ENCODE peak calls at places on chromosomes 11 and 22, in ten cellular contexts. K, A, D, N, H, L, C, B, F and W are unnamed samples.

GRCh38 chr22:34303656-34304055 is 383.4 kb upstream of the LARGE1 start:
- DNase-seq in C (no peak), B (no peak), L (no peak), F (no peak), K (no peak), N (no peak), D (no peak), H (no peak), A (no peak), W (no peak)

GRCh38 chr11:13776134-13776815 is 107.8 kb downstream of the FAR1 start:
- DNase-seq in B (peak), C (no peak), A (no peak), N (no peak), F (no peak), K (no peak), D (no peak), H (no peak), L (peak), W (no peak)

GRCh38 chr22:50261615-50262459 is at the start of gene MAPK12:
- DNase-seq in N (no peak), A (no peak), B (no peak), C (no peak), H (peak), K (no peak), L (no peak), F (peak), D (no peak), W (peak)

GRCh38 chr22:22820076-22820475 is 67.5 kb upstream of the IGLL5 start:
- DNase-seq in B (no peak), C (no peak), N (no peak), H (no peak), F (no peak), A (no peak), K (no peak), L (no peak), D (no peak), W (no peak)

GRCh38 chr11:208177-208916 is 839 bp downstream of the RIC8A start:
- DNase-seq in D (peak), N (peak), H (peak), B (peak), F (peak), C (peak), L (peak), K (peak), A (peak), W (peak)

GRCh38 chr11:120135838-120136237 is 2.1 kb downstream of the TRIM29 start:
- DNase-seq in C (no peak), D (peak), L (no peak), K (no peak), N (no peak), H (no peak), F (no peak), A (no peak), B (no peak), W (no peak)

GRCh38 chr11:94674005-94674491 is 94.1 kb upstream of the AMOTL1 start:
- DNase-seq in C (no peak), D (no peak), L (no peak), A (no peak), K (no peak), H (no peak), N (no peak), F (no peak), B (no peak), W (no peak)

GRCh38 chr11:396948-397548 is 3.0 kb downstream of the PKP3 start:
- DNase-seq in D (no peak), K (no peak), L (no peak), B (no peak), C (no peak), N (peak), H (peak), A (peak), F (peak), W (no peak)

GRCh38 chr11:130798801-130799200 is 117.5 kb downstream of the SNX19 start:
- DNase-seq in D (no peak), F (no peak), K (no peak), C (no peak), A (no peak), B (no peak), L (no peak), N (no peak), H (no peak), W (no peak)

GRCh38 chr11:122354029-122354697 is 238.1 kb upstream of the BLID start:
- DNase-seq in N (no peak), K (no peak), L (no peak), C (no peak), B (no peak), F (no peak), D (no peak), H (no peak), A (no peak), W (no peak)

GRCh38 chr11:35216962-35217667 is 78.1 kb downstream of the CD44 start:
- DNase-seq in F (no peak), N (peak), L (no peak), C (peak), K (no peak), B (no peak), D (no peak), A (no peak), H (no peak), W (no peak)

GRCh38 chr11:61552108-61552635 is 28.7 kb downstream of the SYT7 start:
- DNase-seq in H (no peak), F (no peak), L (no peak), D (no peak), A (no peak), K (no peak), C (no peak), B (no peak), N (no peak), W (no peak)

GRCh38 chr11:66126808-66127555 is 56.9 kb downstream of the PACS1 start:
- DNase-seq in C (no peak), N (peak), A (no peak), F (peak), B (peak), K (no peak), H (peak), L (no peak), D (peak), W (peak)

GRCh38 chr11:113532697-113533424 is 57.7 kb upstream of the DRD2 start:
- DNase-seq in B (peak), C (peak), N (peak), A (peak), H (peak), F (no peak), L (peak), D (peak), K (peak), W (peak)

GRCh38 chr11:78449866-78450265 is 32.2 kb upstream of the GAB2 start:
- DNase-seq in A (no peak), L (no peak), D (no peak), H (no peak), C (no peak), N (no peak), F (no peak), B (no peak), K (no peak), W (peak)